ENCODE peak calls at places on chromosomes 13 and 19, in seven cellular contexts. E is neural crest cell, K is endodermal cell, L is cardiac muscle cell, Q is cardiac fibroblast, G is heart left ventricle, P is heart right ventricle. F is an unnamed sample.

GRCh38 chr19:55447421-55448174 is 4.5 kb upstream of the SHISA7 start:
- DNase-seq in E (no peak), K (no peak), L (peak), Q (peak), G (peak), P (no peak), F (no peak)

GRCh38 chr19:7637374-7638256 is 705 bp downstream of the STXBP2 start:
- DNase-seq in E (no peak), K (no peak), L (peak), Q (peak), G (peak), P (no peak), F (no peak)

GRCh38 chr13:44004881-44005280 is 125.2 kb downstream of the LACC1 start:
- DNase-seq in E (no peak), K (no peak), L (peak), Q (peak), G (no peak), P (no peak), F (no peak)

GRCh38 chr13:99034333-99035085 is 56.6 kb upstream of the DOCK9 start:
- DNase-seq in E (no peak), K (peak), L (no peak), Q (no peak), G (no peak), P (no peak), F (no peak)

GRCh38 chr19:14072535-14073231 is at the start of gene MISP3:
- DNase-seq in E (no peak), K (peak), L (no peak), Q (peak), G (peak), P (no peak), F (no peak)

GRCh38 chr13:46627462-46627861 is 74.5 kb downstream of the LRCH1 start:
- DNase-seq in E (no peak), K (no peak), L (no peak), Q (no peak), G (no peak), P (no peak), F (no peak)

GRCh38 chr13:83825676-83826075 is 56.6 kb downstream of the SLITRK1 start:
- DNase-seq in E (no peak), K (no peak), L (no peak), Q (no peak), G (no peak), P (no peak), F (no peak)

GRCh38 chr13:107669356-107669755 is 546.0 kb downstream of the LIG4 start:
- DNase-seq in E (no peak), K (no peak), L (no peak), Q (no peak), G (no peak), P (no peak), F (no peak)

GRCh38 chr13:73090116-73090811 is 31.5 kb downstream of the KLF5 start:
- DNase-seq in E (no peak), K (peak), L (peak), Q (peak), G (no peak), P (no peak), F (no peak)

GRCh38 chr13:41780736-41781708 is 179.9 kb downstream of the VWA8 start:
- DNase-seq in E (no peak), K (no peak), L (peak), Q (peak), G (no peak), P (peak), F (no peak)

GRCh38 chr13:45928196-45928595 is 76.6 kb upstream of the SIAH3 start:
- DNase-seq in E (no peak), K (no peak), L (no peak), Q (no peak), G (no peak), P (no peak), F (no peak)

GRCh38 chr13:75961911-75962310 is 325.8 kb downstream of the LMO7 start:
- DNase-seq in E (no peak), K (no peak), L (no peak), Q (no peak), G (no peak), P (no peak), F (no peak)

GRCh38 chr13:47696677-47697076 is 304.4 kb downstream of the SUCLA2 start:
- DNase-seq in E (no peak), K (peak), L (no peak), Q (no peak), G (no peak), P (no peak), F (no peak)

GRCh38 chr19:8209965-8210659 is 942 bp downstream of the CERS4 start:
- DNase-seq in E (peak), K (peak), L (no peak), Q (no peak), G (no peak), P (peak), F (peak)

GRCh38 chr13:114128624-114129522 is 3.5 kb downstream of the RASA3 start:
- DNase-seq in E (no peak), K (no peak), L (peak), Q (peak), G (peak), P (peak), F (no peak)

GRCh38 chr13:50082426-50083283 is 67.4 kb downstream of the KCNRG start:
- DNase-seq in E (peak), K (peak), L (peak), Q (peak), G (peak), P (peak), F (peak)

GRCh38 chr19:53958168-53958571 is 4.6 kb upstream of the CACNG8 start:
- DNase-seq in E (no peak), K (peak), L (peak), Q (peak), G (no peak), P (no peak), F (no peak)

GRCh38 chr13:44221657-44222056 is 152.0 kb upstream of the SERP2 start:
- DNase-seq in E (no peak), K (no peak), L (no peak), Q (no peak), G (no peak), P (no peak), F (no peak)

GRCh38 chr13:27487776-27488175 is 37.4 kb upstream of the MTIF3 start:
- DNase-seq in E (no peak), K (no peak), L (peak), Q (no peak), G (no peak), P (no peak), F (no peak)

GRCh38 chr13:74681891-74682290 is 547.7 kb upstream of the KLF12 start:
- DNase-seq in E (no peak), K (no peak), L (no peak), Q (no peak), G (no peak), P (no peak), F (no peak)

GRCh38 chr13:86282450-86282849 is 483.2 kb upstream of the SLITRK6 start:
- DNase-seq in E (no peak), K (no peak), L (no peak), Q (peak), G (no peak), P (no peak), F (no peak)

DNA sequence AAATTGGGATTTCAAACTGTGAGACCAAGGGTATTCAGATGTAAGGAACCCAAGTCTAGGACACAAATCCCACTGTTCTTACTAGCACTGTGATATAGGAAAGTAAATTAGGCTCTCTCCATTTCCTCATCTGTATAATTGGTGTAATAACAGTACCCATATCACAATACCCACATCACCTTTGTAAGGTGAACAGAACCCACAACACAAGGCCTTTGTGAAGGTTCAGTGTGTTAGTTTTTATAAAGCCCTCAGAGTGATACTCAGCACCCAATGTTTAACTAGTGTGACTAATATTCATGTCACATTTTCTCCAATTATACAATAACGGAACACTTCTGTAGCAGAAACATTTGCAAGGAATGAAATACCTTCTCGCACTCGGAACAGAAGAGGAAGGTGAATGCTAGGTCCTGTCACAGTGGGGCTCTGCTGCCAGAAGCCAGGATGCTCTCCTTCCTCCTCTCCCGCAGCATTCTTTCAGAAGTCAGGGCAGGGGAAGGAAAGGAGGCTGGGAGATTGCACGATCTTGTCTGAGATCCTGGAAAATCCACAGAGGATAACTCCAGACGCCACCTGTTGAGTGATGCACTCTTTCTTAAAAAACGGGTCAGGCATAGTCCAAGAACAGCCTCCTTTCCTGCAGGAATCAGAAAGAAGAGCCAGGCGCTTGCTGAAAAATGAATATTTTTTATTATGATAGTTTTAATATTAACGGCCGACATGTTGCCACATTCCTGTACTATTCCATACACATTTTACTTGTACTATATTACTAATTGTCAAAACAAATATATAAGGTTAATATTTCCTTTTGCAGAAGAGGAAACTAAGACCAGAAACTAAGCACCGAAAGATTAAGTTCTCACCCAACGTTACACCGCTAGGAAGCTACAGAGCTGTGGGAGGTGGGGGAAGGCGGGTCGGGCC is 762 bp downstream of the ZNF45 start:
- DNase-seq in E (no peak), K (no peak), L (peak), Q (peak), G (no peak), P (no peak), F (peak)
- TF ChIP-seq CTCF in E (no peak), K (peak), L (peak), Q (no peak), G (no peak), P (no peak), F (no peak)

GRCh38 chr19:11530432-11530831 is 1.5 kb upstream of the ECSIT start:
- DNase-seq in E (peak), K (peak), L (peak), Q (peak), G (peak), P (peak), F (peak)
- TF ChIP-seq CTCF in E (peak), K (peak), L (peak), Q (peak), G (peak), P (no peak), F (no peak)

GRCh38 chr19:49213791-49214190 is 56.2 kb downstream of the TRPM4 start:
- DNase-seq in E (no peak), K (peak), L (no peak), Q (no peak), G (no peak), P (no peak), F (no peak)
- TF ChIP-seq CTCF in E (peak), K (peak), L (no peak), Q (peak), G (no peak), P (no peak), F (no peak)

DNA sequence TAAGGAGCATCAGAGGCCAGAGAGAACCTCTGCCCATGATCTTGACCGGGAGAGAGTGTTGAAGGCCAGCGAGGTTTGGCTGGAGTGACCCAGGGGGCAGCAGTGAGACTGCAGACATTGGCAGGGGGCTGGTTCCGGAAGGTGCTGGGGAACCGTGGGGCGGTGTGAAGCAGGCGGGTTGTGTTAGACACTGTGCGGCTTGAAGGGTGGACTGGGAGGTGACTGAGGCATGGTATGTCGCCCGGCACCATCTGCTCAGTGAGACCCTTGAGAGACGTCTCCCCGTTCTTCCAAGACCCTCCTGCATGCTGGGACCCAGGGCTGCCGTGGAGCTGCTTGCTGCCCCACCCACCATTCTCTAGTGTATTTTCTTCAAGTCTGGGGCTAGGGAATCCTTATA is 24.6 kb downstream of the CARM1 start:
- DNase-seq in E (no peak), K (peak), L (no peak), Q (no peak), G (no peak), P (no peak), F (no peak)
- TF ChIP-seq CTCF in E (no peak), K (peak), L (peak), Q (no peak), G (no peak), P (no peak), F (no peak)

DNA sequence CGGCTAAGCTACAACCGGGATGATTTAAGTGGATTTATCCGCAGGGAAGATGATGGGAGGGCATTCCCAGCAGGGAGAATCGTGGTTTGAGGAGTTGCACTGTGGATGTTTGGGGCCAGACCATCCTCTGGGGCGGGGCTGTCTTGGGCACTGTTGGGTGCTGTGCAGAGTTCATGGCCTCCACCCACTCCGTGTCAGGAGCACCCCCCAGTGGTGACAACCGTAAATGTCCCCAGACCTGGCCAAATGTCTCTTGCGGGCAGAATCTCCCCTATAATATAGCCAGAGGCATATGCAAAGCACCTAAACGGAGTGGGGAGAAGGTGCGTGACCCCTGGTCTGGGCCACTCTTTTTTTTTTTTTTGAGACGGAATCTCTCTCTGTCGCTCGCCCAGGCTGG is 40.2 kb downstream of the SMIM24 start:
- DNase-seq in E (no peak), K (peak), L (peak), Q (no peak), G (no peak), P (no peak), F (peak)
- TF ChIP-seq CTCF in E (peak), K (peak), L (peak), Q (peak), G (peak), P (peak), F (peak)

GRCh38 chr19:42440357-42441046 is 2.2 kb downstream of the CXCL17 start:
- DNase-seq in E (peak), K (peak), L (peak), Q (peak), G (peak), P (peak), F (peak)
- TF ChIP-seq CTCF in E (peak), K (peak), L (peak), Q (peak), G (peak), P (peak), F (peak)

GRCh38 chr19:46985532-46986415 is 33.9 kb upstream of the NPAS1 start:
- DNase-seq in E (no peak), K (peak), L (no peak), Q (no peak), G (no peak), P (no peak), F (no peak)
- TF ChIP-seq CTCF in E (no peak), K (no peak), L (no peak), Q (no peak), G (no peak), P (no peak), F (no peak)

F was measured in endothelial cell.